ENCODE peak calls at places on chromosome 15, in four cellular contexts. Y is fibroblast of mammary gland, K is hepatocyte, J is Panc1. H is an unnamed sample.

GRCh38 chr15:88177451-88177850 is 79.1 kb downstream of the NTRK3 start:
- DNase-seq in J (no peak), K (no peak), Y (no peak), H (no peak)

GRCh38 chr15:80567721-80568157 is 127.4 kb upstream of the ABHD17C start:
- DNase-seq in J (peak; percentile 47), Y (peak; percentile 86), K (peak; percentile 87), H (peak; percentile 73)

GRCh38 chr15:41933771-41934170 is 38.6 kb downstream of the EHD4 start:
- DNase-seq in K (peak; percentile 55), J (no peak), Y (peak; percentile 36), H (no peak)

GRCh38 chr15:63157891-63158431 is 684 bp upstream of the RPS27L start:
- DNase-seq in Y (peak; percentile 83), J (no peak), K (peak; percentile 84), H (no peak)

GRCh38 chr15:51369451-51369761 is 28.0 kb downstream of the GLDN start:
- DNase-seq in Y (no peak), J (no peak), K (no peak), H (no peak)

GRCh38 chr15:65620833-65621232 is 905 bp upstream of the SLC24A1 start:
- DNase-seq in Y (no peak), K (no peak), J (no peak), H (no peak)

GRCh38 chr15:38307251-38307650 is 54.6 kb downstream of the SPRED1 start:
- DNase-seq in J (no peak), Y (no peak), K (no peak), H (no peak)

GRCh38 chr15:38620108-38620507 is 55.5 kb upstream of the RASGRP1 start:
- DNase-seq in Y (no peak), J (no peak), K (no peak), H (no peak)

GRCh38 chr15:94324835-94325767 is 93.7 kb downstream of the MCTP2 start:
- DNase-seq in Y (no peak), J (no peak), K (no peak), H (no peak)

GRCh38 chr15:100889359-100890058 is 9.9 kb downstream of the ALDH1A3 start:
- DNase-seq in J (no peak), K (peak; percentile 59), Y (peak; percentile 88), H (peak; percentile 36)

GRCh38 chr15:41285285-41285684 is 47.1 kb downstream of the OIP5 start:
- DNase-seq in Y (no peak), J (no peak), K (no peak), H (no peak)

GRCh38 chr15:95410757-95411156 is 919.7 kb upstream of the NR2F2 start:
- DNase-seq in K (peak; percentile 19), Y (peak; percentile 20), J (no peak), H (no peak)

GRCh38 chr15:32747886-32748285 is 30.1 kb downstream of the GREM1 start:
- DNase-seq in K (no peak), J (no peak), Y (peak; percentile 37), H (peak; percentile 10)

GRCh38 chr15:60423540-60423939 is 25.8 kb upstream of the ANXA2 start:
- DNase-seq in J (no peak), Y (peak; percentile 82), K (peak; percentile 86), H (peak; percentile 74)

GRCh38 chr15:41698779-41699178 is 38.6 kb downstream of the MGA start:
- DNase-seq in K (no peak), J (no peak), Y (peak; percentile 64), H (peak; percentile 2)

GRCh38 chr15:86139828-86140227 is 60.2 kb downstream of the AGBL1 start:
- DNase-seq in Y (no peak), J (peak; percentile 2), K (no peak), H (no peak)

GRCh38 chr15:99359760-99360159 is 108.5 kb downstream of the LRRC28 start:
- DNase-seq in J (no peak), K (no peak), Y (no peak), H (no peak)

GRCh38 chr15:101455291-101455916 is 34.1 kb downstream of the PCSK6 start:
- DNase-seq in J (no peak), K (no peak), Y (peak; percentile 58), H (no peak)

GRCh38 chr15:40590635-40591105 is 3.4 kb upstream of the KNL1 start:
- DNase-seq in J (no peak), K (peak; percentile 51), Y (no peak), H (no peak)

GRCh38 chr15:42080585-42081462 is 13.5 kb downstream of the PLA2G4D start:
- DNase-seq in Y (peak; percentile 60), J (no peak), K (peak; percentile 53), H (no peak)

GRCh38 chr15:59420986-59421618 is 16.9 kb upstream of the FAM81A start:
- DNase-seq in Y (peak; percentile 42), J (no peak), K (peak; percentile 61), H (no peak)

GRCh38 chr15:60328852-60329443 is 68.8 kb downstream of the ANXA2 start:
- DNase-seq in J (no peak), Y (peak; percentile 51), K (peak; percentile 55), H (no peak)

GRCh38 chr15:48017747-48018146 is 103.0 kb upstream of the SLC24A5 start:
- DNase-seq in K (no peak), Y (no peak), J (no peak), H (no peak)

GRCh38 chr15:66369773-66370651 is 13.5 kb upstream of the TIPIN start:
- DNase-seq in J (peak; percentile 53), K (no peak), Y (no peak), H (no peak)

GRCh38 chr15:100125627-100126231 is 216.0 kb downstream of the ADAMTS17 start:
- DNase-seq in K (no peak), J (no peak), Y (peak; percentile 19), H (no peak)

GRCh38 chr15:100330221-100330620 is 11.6 kb downstream of the ADAMTS17 start:
- DNase-seq in J (no peak), K (no peak), Y (no peak), H (no peak)

GRCh38 chr15:59185725-59186124 is 20.9 kb upstream of the LDHAL6B start:
- DNase-seq in J (no peak), Y (no peak), K (no peak), H (no peak)

GRCh38 chr15:90115783-90116182 is 13.5 kb upstream of the IDH2 start:
- DNase-seq in Y (no peak), K (no peak), J (no peak), H (no peak)

GRCh38 chr15:43872416-43873020 is 45.7 kb downstream of the WDR76 start:
- DNase-seq in K (peak; percentile 88), J (peak; percentile 38), Y (peak; percentile 81), H (peak; percentile 52)

GRCh38 chr15:64749167-64749566 is 26.2 kb downstream of the RBPMS2 start:
- DNase-seq in Y (peak; percentile 82), J (no peak), K (peak; percentile 32), H (peak; percentile 24)

DNA sequence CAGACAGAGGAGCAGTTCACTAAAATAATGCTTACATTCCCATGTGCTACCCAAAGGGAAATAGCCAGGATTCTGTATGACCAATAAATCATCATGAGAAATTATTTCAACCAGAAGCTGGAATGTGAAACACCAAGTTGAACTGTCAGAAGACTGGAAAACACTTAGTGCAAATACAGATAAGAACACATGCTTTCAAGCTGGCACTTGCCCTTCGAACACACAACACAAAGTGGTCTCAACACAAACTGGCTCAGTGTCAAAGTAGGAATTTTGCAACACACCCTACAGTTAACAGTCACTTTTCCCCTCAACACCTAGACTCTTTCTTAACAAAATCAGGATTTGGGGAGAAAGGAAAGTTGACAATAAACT is 1.3 kb downstream of the FSD2 start:
- DNase-seq in K (no peak), Y (no peak), J (no peak), H (no peak)
- TF ChIP-seq CTCF in K (no peak), Y (no peak), J (no peak), H (no peak)

GRCh38 chr15:68229386-68230156 is at the start of gene CLN6:
- DNase-seq in J (no peak), Y (peak; percentile 74), K (peak; percentile 93), H (peak; percentile 57)

GRCh38 chr15:68227806-68228142 is 1.8 kb downstream of the CLN6 start:
- DNase-seq in Y (no peak), J (no peak), K (no peak), H (no peak)

GRCh38 chr15:68230157-68231100 is 901 bp upstream of the CLN6 start:
- DNase-seq in K (no peak), J (no peak), Y (peak; percentile 72), H (no peak)

GRCh38 chr15:68228971-68229385 is 550 bp downstream of the CLN6 start:
- DNase-seq in J (no peak), K (peak; percentile 15), Y (peak; percentile 9), H (no peak)

GRCh38 chr15:68228143-68228970 is 1.2 kb downstream of the CLN6 start:
- DNase-seq in J (no peak), K (no peak), Y (peak; percentile 27), H (no peak)
- H3K4me3 ChIP-seq in J (peak overlapping the region; percentile 83), K (peak overlapping the region; percentile 97), Y (peak overlapping the region; percentile 85), H (peak overlapping the region; percentile 93)

DNA sequence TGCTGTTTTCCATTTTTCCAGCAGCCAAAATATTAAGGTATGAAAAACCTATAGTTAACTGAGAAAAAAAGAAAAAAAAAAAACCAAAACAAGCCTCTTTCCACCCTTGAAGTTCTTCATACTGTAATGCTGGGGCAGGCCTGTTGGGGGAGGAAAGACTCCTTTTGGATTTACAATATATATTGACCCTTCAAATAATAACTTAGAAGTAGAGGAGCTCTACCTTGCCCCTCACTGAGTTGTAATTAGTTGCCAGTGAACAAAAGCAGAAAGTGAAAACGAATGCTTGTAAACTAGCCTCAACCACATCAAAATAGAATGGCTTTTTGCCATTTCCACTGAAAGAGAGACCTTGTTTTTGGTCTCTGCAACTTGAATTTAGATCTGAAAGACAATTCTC is 326.6 kb downstream of the NR2F2 start:
- DNase-seq in Y (no peak), K (no peak), J (no peak), H (no peak)
- TF ChIP-seq CTCF in Y (no peak), K (no peak), J (no peak), H (no peak)

GRCh38 chr15:26670116-26670515 is 102.8 kb downstream of the GABRB3 start:
- DNase-seq in J (no peak), K (no peak), Y (no peak), H (no peak)

GRCh38 chr15:26661727-26662126 is 111.1 kb downstream of the GABRB3 start:
- DNase-seq in Y (no peak), K (no peak), J (no peak), H (no peak)

GRCh38 chr15:26667222-26667988 is 105.5 kb downstream of the GABRB3 start:
- DNase-seq in K (peak; percentile 27), J (no peak), Y (no peak), H (no peak)

GRCh38 chr15:26662226-26662750 is 110.6 kb downstream of the GABRB3 start:
- DNase-seq in K (no peak), Y (no peak), J (no peak), H (no peak)

DNA sequence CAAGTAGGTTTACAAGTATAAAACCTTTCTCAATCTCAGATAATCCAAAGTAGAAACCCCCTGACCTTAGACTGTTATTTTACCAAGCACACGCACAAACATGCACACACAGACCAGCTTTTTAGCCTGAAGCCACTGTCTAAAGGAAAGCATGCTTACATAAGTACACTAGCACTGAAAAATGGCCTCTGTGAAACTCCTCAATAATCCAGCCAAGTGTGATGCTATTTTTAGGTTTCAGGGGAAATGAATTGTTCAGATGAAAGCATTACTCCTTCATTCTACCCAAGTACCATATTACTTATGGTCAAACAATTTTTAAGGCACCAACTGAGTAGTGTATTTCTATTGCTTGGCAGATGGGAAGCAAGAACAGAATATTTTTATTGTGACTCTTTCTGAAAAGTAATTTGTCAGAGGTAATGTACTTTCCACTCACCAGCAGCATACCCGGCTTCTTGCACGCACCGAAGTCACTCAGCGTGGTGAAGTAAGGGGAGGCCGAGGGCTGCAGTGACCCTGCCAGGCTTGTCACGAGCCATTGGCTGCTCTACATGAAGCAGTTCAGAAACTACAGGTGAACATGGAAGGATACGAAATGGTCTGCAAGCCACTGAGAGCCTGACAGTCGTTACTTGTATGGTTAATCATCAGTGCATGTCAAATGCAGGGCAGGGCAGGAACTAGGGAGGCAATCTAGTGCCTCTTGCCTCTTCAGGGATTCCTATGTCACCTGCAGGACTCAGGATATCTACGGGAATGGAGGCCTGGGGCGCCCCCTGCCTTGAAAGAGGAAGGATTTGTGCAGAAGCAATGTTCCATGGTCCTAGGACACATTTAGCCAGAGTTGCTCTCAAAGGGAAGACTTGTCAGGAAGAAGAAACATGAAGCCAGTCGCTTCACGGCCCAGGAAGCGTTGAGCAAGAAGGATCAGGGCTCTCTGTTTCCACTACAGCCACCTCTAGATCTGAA is 106.6 kb downstream of the GABRB3 start:
- DNase-seq in K (peak; percentile 21), J (no peak), Y (no peak), H (no peak)
- H3K4me3 ChIP-seq in K (no peak overlapping the region), J (no peak overlapping the region), Y (no peak overlapping the region), H (no peak overlapping the region)